ENCODE peak calls at places on chromosomes 6 and 20, in ten cellular contexts. K is mammary epithelial cell, Q is H9, R is IMR-90, T is HepG2, N is K562, U is PC-9, F is PC-3, I is fibroblast of lung, X is Karpas-422. P is an unnamed sample. For H4K20me1, the result is how much of the 10 kb centered on the place peaks cover.

GRCh38 chr20:9516658-9516987 is 2.2 kb downstream of the LAMP5 start:
- DNase-seq in U (no peak), K (no peak), N (no peak), X (no peak), T (no peak), I (no peak), Q (no peak), R (no peak), F (no peak), P (no peak)

GRCh38 chr6:136696783-136697364 is 95.4 kb downstream of the MAP3K5 start:
- DNase-seq in K (peak), U (no peak), Q (no peak), R (no peak), N (no peak), I (no peak), T (no peak), X (no peak), F (no peak), P (no peak)

GRCh38 chr6:144710207-144710606 is 425.1 kb downstream of the UTRN start:
- DNase-seq in U (peak), Q (no peak), I (peak), T (no peak), F (peak), K (peak), R (peak), X (no peak), N (no peak), P (no peak)

GRCh38 chr6:36788768-36789167 is 50.5 kb downstream of the CPNE5 start:
- DNase-seq in I (peak), N (no peak), F (no peak), T (peak), X (no peak), Q (no peak), K (peak), R (peak), U (no peak), P (no peak)

GRCh38 chr6:44841829-44842228 is 454.3 kb downstream of the CDC5L start:
- DNase-seq in U (no peak), K (no peak), N (no peak), R (no peak), F (no peak), Q (no peak), I (no peak), X (no peak), T (no peak), P (no peak)

GRCh38 chr6:17470209-17470952 is 77.0 kb downstream of the CAP2 start:
- DNase-seq in T (no peak), N (no peak), K (no peak), U (no peak), F (no peak), I (peak), R (peak), Q (no peak), X (no peak), P (no peak)

GRCh38 chr6:54286141-54286540 is 22.1 kb upstream of the TINAG start:
- DNase-seq in N (no peak), Q (no peak), U (no peak), F (no peak), X (no peak), I (peak), K (peak), R (no peak), T (no peak), P (no peak)

GRCh38 chr6:116881236-116881635 is 4.2 kb downstream of the RFX6 start:
- DNase-seq in T (peak), R (no peak), N (no peak), K (no peak), U (no peak), Q (no peak), I (no peak), X (no peak), F (peak), P (peak)

GRCh38 chr6:55777461-55777860 is 97.9 kb downstream of the BMP5 start:
- DNase-seq in I (no peak), U (no peak), X (no peak), Q (no peak), R (peak), T (no peak), F (peak), N (no peak), K (peak), P (no peak)

GRCh38 chr6:150641398-150642139 is 41.9 kb downstream of the PLEKHG1 start:
- DNase-seq in R (no peak), N (no peak), X (peak), F (no peak), Q (no peak), U (no peak), T (no peak), K (peak), I (peak), P (no peak)

GRCh38 chr6:75467284-75467683 is 26.3 kb downstream of the FILIP1 start:
- DNase-seq in R (no peak), F (no peak), T (no peak), K (no peak), I (no peak), Q (no peak), N (no peak), X (no peak), U (no peak), P (no peak)

GRCh38 chr6:142854589-142855488 is 90.1 kb downstream of the HIVEP2 start:
- DNase-seq in R (no peak), U (no peak), F (no peak), I (no peak), Q (no peak), N (no peak), X (no peak), K (no peak), T (no peak), P (no peak)

GRCh38 chr6:130760006-130760405 is 67.2 kb upstream of the SMLR1 start:
- DNase-seq in F (peak), N (no peak), K (peak), Q (peak), I (peak), R (peak), X (peak), T (peak), U (peak), P (peak)

GRCh38 chr6:41894366-41895299 is 542 bp downstream of the USP49 start:
- DNase-seq in I (peak), N (no peak), K (peak), X (peak), Q (peak), R (no peak), F (no peak), T (no peak), U (peak), P (peak)

GRCh38 chr6:17870302-17871168 is 116.9 kb downstream of the KIF13A start:
- DNase-seq in T (no peak), U (no peak), I (no peak), Q (no peak), N (peak), F (no peak), X (no peak), K (no peak), R (no peak), P (no peak)

GRCh38 chr20:35578469-35578868 is 36.6 kb downstream of the ERGIC3 start:
- DNase-seq in I (no peak), N (no peak), F (peak), T (peak), K (no peak), X (no peak), U (no peak), R (no peak), Q (no peak), P (no peak)

GRCh38 chr6:112018619-112019416 is 35.1 kb upstream of the CCN6 start:
- DNase-seq in U (no peak), R (no peak), X (no peak), K (no peak), I (no peak), F (peak), N (no peak), Q (no peak), T (peak), P (no peak)

GRCh38 chr6:17280138-17280537 is 1.0 kb upstream of the RBM24 start:
- DNase-seq in F (no peak), N (no peak), X (no peak), I (no peak), R (no peak), U (no peak), T (no peak), Q (no peak), K (no peak), P (no peak)

GRCh38 chr6:47852727-47853126 is 70.9 kb downstream of the OPN5 start:
- DNase-seq in X (no peak), F (peak), R (no peak), I (no peak), Q (no peak), N (no peak), K (peak), U (no peak), T (no peak), P (no peak)

GRCh38 chr6:152482289-152482688 is 154.9 kb downstream of the SYNE1 start:
- DNase-seq in N (no peak), T (no peak), I (no peak), U (no peak), F (no peak), X (no peak), K (no peak), Q (no peak), R (no peak), P (no peak)

GRCh38 chr6:88914180-88914579 is 49.2 kb downstream of the RNGTT start:
- DNase-seq in R (no peak), I (peak), X (peak), Q (no peak), U (no peak), N (no peak), K (no peak), F (no peak), T (no peak), P (no peak)

GRCh38 chr6:158611600-158612041 is 32.9 kb downstream of the DYNLT1 start:
- DNase-seq in Q (peak), U (peak), I (no peak), T (no peak), K (peak), N (no peak), X (no peak), F (no peak), R (no peak), P (peak)

GRCh38 chr20:17648306-17648646 is 33.8 kb downstream of the RRBP1 start:
- DNase-seq in U (no peak), I (no peak), N (no peak), R (no peak), Q (no peak), T (no peak), K (no peak), F (no peak), X (no peak), P (no peak)

GRCh38 chr20:15146948-15147347 is 809.5 kb upstream of the FLRT3 start:
- DNase-seq in Q (no peak), T (no peak), R (no peak), X (no peak), I (no peak), F (no peak), K (no peak), N (no peak), U (no peak), P (no peak)

GRCh38 chr20:35695245-35695749 is 3.9 kb downstream of the NFS1 start:
- DNase-seq in K (no peak), X (no peak), U (no peak), T (peak), I (no peak), Q (no peak), N (no peak), F (no peak), R (no peak), P (no peak)

GRCh38 chr20:62391165-62392076 is 4.5 kb downstream of the RPS21 start:
- DNase-seq in N (no peak), K (no peak), U (no peak), R (no peak), Q (no peak), X (no peak), F (no peak), I (no peak), T (no peak), P (no peak)

GRCh38 chr20:32040142-32040953 is 11.7 kb upstream of the HCK start:
- DNase-seq in I (no peak), F (no peak), R (no peak), T (no peak), N (no peak), U (no peak), Q (no peak), X (peak), K (peak), P (no peak)

GRCh38 chr20:17859616-17860232 is 108.9 kb downstream of the SNX5 start:
- DNase-seq in N (no peak), R (no peak), F (no peak), X (no peak), Q (peak), I (no peak), U (no peak), T (no peak), K (no peak), P (no peak)

GRCh38 chr6:162777091-162777490 is 49.3 kb downstream of the PACRG start:
- DNase-seq in X (no peak), N (no peak), K (no peak), T (no peak), Q (no peak), F (no peak), I (no peak), R (no peak), U (no peak), P (no peak)

GRCh38 chr20:6265204-6265904 is 142.5 kb upstream of the FERMT1 start:
- DNase-seq in I (peak), X (peak), K (peak), Q (no peak), U (no peak), R (peak), T (peak), N (no peak), F (peak), P (peak)

GRCh38 chr6:89310929-89311328 is 4.2 kb downstream of the GABRR2 start:
- DNase-seq in I (peak), Q (no peak), F (peak), T (no peak), X (no peak), K (no peak), R (no peak), U (no peak), N (no peak), P (peak)

GRCh38 chr6:2192971-2193370 is 52.4 kb downstream of the GMDS start:
- DNase-seq in X (no peak), I (no peak), N (no peak), R (no peak), U (no peak), F (no peak), K (no peak), T (no peak), Q (no peak), P (no peak)

GRCh38 chr6:47042238-47042843 is at the start of gene ADGRF1:
- DNase-seq in K (peak), Q (no peak), I (peak), R (no peak), N (no peak), U (peak), F (peak), T (no peak), X (no peak), P (peak)

GRCh38 chr6:105263685-105264298 is 84.0 kb upstream of the POPDC3 start:
- DNase-seq in U (no peak), X (no peak), N (no peak), Q (no peak), F (no peak), T (no peak), I (peak), K (no peak), R (peak), P (no peak)

DNA sequence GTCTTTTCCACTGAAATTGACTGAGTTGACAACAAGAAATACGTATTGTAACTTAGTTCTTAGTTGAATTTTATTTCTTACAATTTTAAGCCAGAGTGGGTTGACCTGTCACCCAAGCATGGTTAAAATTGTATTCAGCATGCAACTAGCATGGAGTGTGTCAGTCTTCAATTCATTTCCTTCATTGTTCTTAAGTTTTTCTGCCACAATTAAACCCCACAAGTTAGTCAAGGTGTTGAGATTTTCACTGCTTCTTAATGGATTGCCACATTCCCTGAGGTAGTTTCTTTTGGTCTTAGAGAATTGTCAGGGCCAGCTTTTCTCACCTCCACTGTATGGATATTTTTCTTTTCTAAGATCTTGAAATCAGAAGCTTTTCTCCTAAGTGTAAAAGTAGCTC is 2.1 kb downstream of the PTPN1 start:
- DNase-seq in R (no peak), F (no peak), K (no peak), Q (no peak), I (no peak), U (no peak), T (no peak), N (no peak), X (no peak), P (no peak)
- H4K20me1 ChIP-seq in R (under half), F (under half), K (under half), Q (under half), I (under half), U (under half), T (under half), N (under half), X (half or more), P (half or more)

DNA sequence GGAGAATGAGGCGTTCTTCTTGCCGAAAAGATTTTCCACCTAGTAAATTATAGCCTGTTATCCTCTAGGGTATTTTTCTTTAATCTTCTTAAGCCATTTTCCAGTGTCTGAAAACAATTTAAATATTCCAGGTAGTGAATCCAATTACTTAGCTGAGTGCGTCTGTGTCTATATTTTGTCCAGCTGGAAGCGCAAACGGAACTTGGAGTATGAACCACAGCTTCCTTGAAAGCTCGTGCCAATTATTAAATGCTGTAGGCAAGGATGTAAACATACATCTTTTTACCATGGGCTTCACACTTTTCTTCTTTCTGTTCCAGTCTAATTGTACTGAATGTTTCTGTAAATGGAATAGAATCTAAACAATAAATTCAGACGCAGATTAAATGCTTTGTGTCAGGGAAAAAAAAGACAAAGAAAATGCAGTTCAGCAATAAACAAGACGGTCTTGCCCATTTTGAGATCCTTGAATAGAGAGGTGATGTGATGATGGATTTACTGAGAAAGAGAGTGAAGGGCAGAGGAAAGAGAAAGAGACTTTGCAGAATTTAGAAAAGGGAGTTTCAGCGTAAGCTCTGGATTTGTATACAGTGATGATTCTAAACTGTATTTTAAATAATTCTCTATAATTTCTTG is 1.9 kb downstream of the PLCB1 start:
- DNase-seq in I (no peak), K (no peak), N (no peak), Q (no peak), T (no peak), X (no peak), F (no peak), U (no peak), R (no peak), P (no peak)
- H3K4me2 ChIP-seq in I (peak), K (no peak), N (no peak), Q (no peak), T (peak), X (no peak), F (no peak), U (no peak), R (no peak), P (peak)

GRCh38 chr6:106525111-106525884 is 104.0 kb downstream of the RTN4IP1 start:
- DNase-seq in K (peak), R (no peak), X (peak), I (no peak), N (no peak), T (no peak), F (peak), Q (no peak), U (no peak), P (no peak)
- H2AFZ ChIP-seq in K (no peak), R (no peak), X (no peak), I (peak), N (no peak), T (no peak), F (peak), Q (no peak), U (peak), P (no peak)

GRCh38 chr6:156993713-156994112 is 216.5 kb downstream of the ARID1B start:
- DNase-seq in F (no peak), R (no peak), I (no peak), U (no peak), X (no peak), Q (no peak), T (no peak), K (no peak), N (no peak), P (no peak)

GRCh38 chr6:156989159-156989806 is 212.1 kb downstream of the ARID1B start:
- DNase-seq in X (no peak), Q (no peak), U (no peak), T (no peak), N (no peak), K (peak), F (no peak), R (no peak), I (no peak), P (no peak)

GRCh38 chr6:156992396-156992795 is 215.2 kb downstream of the ARID1B start:
- DNase-seq in T (no peak), U (no peak), I (no peak), F (no peak), R (no peak), K (no peak), X (no peak), N (no peak), Q (no peak), P (no peak)

GRCh38 chr6:156994215-156995076 is 217.3 kb downstream of the ARID1B start:
- DNase-seq in T (no peak), F (peak), K (no peak), U (no peak), Q (no peak), R (no peak), I (no peak), X (no peak), N (no peak), P (peak)

DNA sequence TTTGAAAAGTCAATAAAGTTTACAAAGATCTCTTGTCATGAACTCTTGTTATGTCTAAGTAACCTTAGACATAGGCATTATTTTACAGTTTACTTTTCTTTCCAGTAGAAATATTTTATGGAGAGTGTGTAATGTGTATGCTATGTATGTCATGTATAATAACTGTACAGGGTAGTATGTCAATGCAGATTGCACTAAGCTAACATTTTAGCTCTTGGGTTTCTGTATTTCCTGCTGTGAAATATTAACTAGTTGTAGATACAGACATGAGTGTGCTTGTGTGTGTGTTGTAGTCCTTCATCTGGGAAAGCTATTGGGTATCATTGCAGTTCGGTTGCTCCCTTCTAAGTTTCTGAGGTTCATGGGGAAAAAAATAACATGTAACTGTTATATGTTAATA is 214.8 kb downstream of the ARID1B start:
- DNase-seq in N (no peak), Q (no peak), U (no peak), X (no peak), F (peak), I (peak), K (no peak), R (peak), T (peak), P (no peak)
- H4K20me1 ChIP-seq in N (under half), Q (under half), U (under half), X (under half), F (under half), I (under half), K (under half), R (under half), T (under half), P (half or more)

P was measured in hepatocyte.